ENCODE peak calls at places on chromosomes 13 and 19, in nine cellular contexts. U, P, D, G, W, J, M, N and L are unnamed samples.

GRCh38 chr13:105474983-105475382 is 1060.5 kb downstream of the EFNB2 start:
- DNase-seq in U (no peak), P (no peak), D (peak), G (no peak), W (no peak), J (no peak), M (no peak), N (no peak), L (no peak)

GRCh38 chr13:100811906-100812305 is 137.3 kb upstream of the TMTC4 start:
- DNase-seq in U (no peak), P (no peak), D (no peak), G (no peak), W (no peak), J (no peak), M (peak), N (peak), L (no peak)

GRCh38 chr13:112690242-112690943 is 555 bp downstream of the ATP11A start:
- DNase-seq in U (peak), P (no peak), D (peak), G (no peak), W (peak), J (no peak), M (peak), N (no peak), L (no peak)

GRCh38 chr19:17683078-17683477 is 5.1 kb downstream of the UNC13A start:
- DNase-seq in U (no peak), P (no peak), D (no peak), G (no peak), W (no peak), J (no peak), M (no peak), N (no peak), L (no peak)

GRCh38 chr13:85729296-85729695 is 69.9 kb downstream of the SLITRK6 start:
- DNase-seq in U (no peak), P (no peak), D (peak), G (no peak), W (no peak), J (no peak), M (no peak), N (no peak), L (no peak)

GRCh38 chr13:40170091-40170490 is 496.4 kb downstream of the FOXO1 start:
- DNase-seq in U (no peak), P (no peak), D (no peak), G (no peak), W (no peak), J (no peak), M (no peak), N (no peak), L (no peak)

GRCh38 chr19:54248016-54248601 is 5.5 kb upstream of the LILRA6 start:
- DNase-seq in U (peak), P (peak), D (peak), G (no peak), W (no peak), J (peak), M (no peak), N (no peak), L (peak)

GRCh38 chr19:49590971-49591730 is at the start of gene PRR12:
- DNase-seq in U (peak), P (peak), D (peak), G (peak), W (peak), J (peak), M (peak), N (no peak), L (peak)

GRCh38 chr13:107964356-107964755 is 251.0 kb downstream of the LIG4 start:
- DNase-seq in U (no peak), P (no peak), D (no peak), G (peak), W (no peak), J (no peak), M (peak), N (peak), L (no peak)

GRCh38 chr13:74825170-74825948 is 656.6 kb downstream of the TBC1D4 start:
- DNase-seq in U (no peak), P (no peak), D (no peak), G (no peak), W (no peak), J (no peak), M (no peak), N (no peak), L (no peak)

GRCh38 chr19:36116344-36116637 is 1.0 kb downstream of the TBCB start:
- DNase-seq in U (no peak), P (no peak), D (no peak), G (no peak), W (no peak), J (no peak), M (no peak), N (no peak), L (no peak)

GRCh38 chr19:48364564-48365363 is 597 bp downstream of the SYNGR4 start:
- DNase-seq in U (no peak), P (no peak), D (no peak), G (no peak), W (no peak), J (peak), M (no peak), N (no peak), L (no peak)

GRCh38 chr19:6677924-6678689 is 8.1 kb upstream of the TNFSF14 start:
- DNase-seq in U (no peak), P (no peak), D (no peak), G (no peak), W (no peak), J (no peak), M (no peak), N (no peak), L (no peak)

GRCh38 chr13:109100705-109101104 is 471.3 kb downstream of the MYO16 start:
- DNase-seq in U (peak), P (no peak), D (no peak), G (no peak), W (no peak), J (peak), M (no peak), N (no peak), L (peak)

GRCh38 chr13:43220873-43221578 is 197.6 kb downstream of the DNAJC15 start:
- DNase-seq in U (no peak), P (no peak), D (no peak), G (no peak), W (no peak), J (no peak), M (no peak), N (no peak), L (no peak)

GRCh38 chr19:40570313-40571004 is 6.2 kb upstream of the SHKBP1 start:
- DNase-seq in U (peak), P (peak), D (peak), G (peak), W (peak), J (peak), M (peak), N (peak), L (peak)

GRCh38 chr19:13366529-13367143 is 139.6 kb downstream of the CACNA1A start:
- DNase-seq in U (no peak), P (no peak), D (peak), G (no peak), W (no peak), J (no peak), M (no peak), N (no peak), L (no peak)

GRCh38 chr13:70391678-70392077 is 283.4 kb upstream of the KLHL1 start:
- DNase-seq in U (no peak), P (no peak), D (no peak), G (peak), W (no peak), J (no peak), M (peak), N (peak), L (no peak)

GRCh38 chr19:9498183-9498902 is at the start of gene ZNF560:
- DNase-seq in U (no peak), P (no peak), D (peak), G (no peak), W (no peak), J (no peak), M (no peak), N (no peak), L (no peak)

GRCh38 chr19:7868671-7869452 is 5.3 kb downstream of the PRR36 start:
- DNase-seq in U (peak), P (no peak), D (peak), G (no peak), W (peak), J (peak), M (no peak), N (no peak), L (peak)

GRCh38 chr13:39016789-39017188 is 21.1 kb downstream of the PROSER1 start:
- DNase-seq in U (peak), P (peak), D (peak), G (peak), W (no peak), J (no peak), M (no peak), N (no peak), L (peak)

GRCh38 chr19:39078436-39079200 is 5.5 kb upstream of the ACP7 start:
- DNase-seq in U (peak), P (peak), D (peak), G (no peak), W (no peak), J (no peak), M (no peak), N (no peak), L (peak)

GRCh38 chr13:40221460-40222201 is 444.8 kb downstream of the FOXO1 start:
- DNase-seq in U (no peak), P (no peak), D (peak), G (no peak), W (peak), J (peak), M (no peak), N (no peak), L (no peak)

GRCh38 chr19:31448221-31448657 is 99.0 kb upstream of the TSHZ3 start:
- DNase-seq in U (no peak), P (no peak), D (peak), G (no peak), W (no peak), J (peak), M (no peak), N (no peak), L (no peak)

GRCh38 chr19:45767410-45767880 is 1.6 kb downstream of the SIX5 start:
- DNase-seq in U (no peak), P (no peak), D (peak), G (no peak), W (no peak), J (peak), M (no peak), N (no peak), L (peak)